ENCODE peak calls at places on chromosomes 1 and 21, in six cellular contexts. F is coronary artery, V is caudate nucleus, P is HEK293T, D is fibroblast of lung, J is cardiac fibroblast. Z is an unnamed sample.

GRCh38 chr1:41378999-41379740 is 17.9 kb downstream of the FOXO6 start:
- DNase-seq in F (no peak), J (no peak), D (no peak), P (no peak), V (no peak), Z (no peak)

GRCh38 chr1:66947267-66947666 is 22.5 kb downstream of the MIER1 start:
- DNase-seq in V (no peak), J (peak; percentile 20), F (no peak), D (no peak), P (no peak), Z (peak; percentile 34)

GRCh38 chr1:41805771-41806471 is 112.8 kb downstream of the HIVEP3 start:
- DNase-seq in D (no peak), F (no peak), J (no peak), P (no peak), V (no peak), Z (no peak)

GRCh38 chr1:150987928-150988327 is 5.8 kb downstream of the ANXA9 start:
- DNase-seq in P (no peak), V (no peak), F (no peak), D (no peak), J (no peak), Z (no peak)

GRCh38 chr1:84687703-84688460 is 2.4 kb downstream of the SSX2IP start:
- DNase-seq in D (peak; percentile 73), V (no peak), F (no peak), J (peak; percentile 17), P (no peak), Z (peak; percentile 39)

GRCh38 chr1:156727914-156728598 is at the start of gene METTL25B:
- DNase-seq in D (peak; percentile 77), V (peak; percentile 61), J (peak; percentile 83), F (peak; percentile 92), P (peak; percentile 85), Z (peak; percentile 75)

GRCh38 chr1:32330558-32331127 is 5.4 kb downstream of the MARCKSL1 start:
- DNase-seq in P (no peak), D (no peak), F (no peak), J (no peak), V (no peak), Z (no peak)

GRCh38 chr1:11671544-11672286 is 7.7 kb downstream of the FBXO6 start:
- DNase-seq in P (no peak), F (no peak), V (no peak), J (no peak), D (no peak), Z (no peak)

GRCh38 chr21:36165356-36165755 is 8.7 kb downstream of the DOP1B start:
- DNase-seq in V (no peak), D (no peak), P (no peak), F (no peak), J (no peak), Z (no peak)

GRCh38 chr1:41021526-41022308 is at the start of gene SLFNL1:
- DNase-seq in F (no peak), J (peak; percentile 48), D (no peak), V (no peak), P (no peak), Z (peak; percentile 75)

GRCh38 chr1:8040586-8040985 is 14.5 kb upstream of the ERRFI1 start:
- DNase-seq in V (no peak), F (peak; percentile 89), P (no peak), J (peak; percentile 99), D (peak; percentile 99), Z (peak; percentile 98)

GRCh38 chr1:26531651-26532131 is 2.1 kb downstream of the RPS6KA1 start:
- DNase-seq in F (no peak), P (no peak), V (no peak), D (no peak), J (no peak), Z (no peak)

GRCh38 chr1:83055391-83056170 is 943.4 kb downstream of the TTLL7 start:
- DNase-seq in D (no peak), J (no peak), F (no peak), V (no peak), P (no peak), Z (no peak)

GRCh38 chr1:158121604-158122254 is 59.0 kb upstream of the CD1D start:
- DNase-seq in J (peak; percentile 59), V (no peak), P (peak; percentile 64), D (peak; percentile 36), F (no peak), Z (peak; percentile 32)

GRCh38 chr1:24236170-24237045 is 49.3 kb upstream of the IFNLR1 start:
- DNase-seq in P (no peak), J (peak; percentile 69), V (no peak), F (no peak), D (peak; percentile 78), Z (peak; percentile 61)

GRCh38 chr1:240122639-240123604 is 31.2 kb downstream of the FMN2 start:
- DNase-seq in D (peak; percentile 55), V (no peak), P (peak; percentile 25), J (no peak), F (no peak), Z (no peak)

GRCh38 chr1:203290261-203291089 is 14.8 kb upstream of the BTG2 start:
- DNase-seq in P (peak; percentile 87), F (peak; percentile 98), V (peak; percentile 85), J (peak; percentile 56), D (peak; percentile 82), Z (no peak)

GRCh38 chr1:225871374-225872074 is 10.7 kb downstream of the TMEM63A start:
- DNase-seq in V (no peak), D (peak; percentile 28), J (peak; percentile 30), F (no peak), P (no peak), Z (peak; percentile 23)

GRCh38 chr1:46039571-46040052 is 92.8 kb downstream of the PIK3R3 start:
- DNase-seq in P (no peak), V (no peak), J (peak; percentile 46), D (peak; percentile 62), F (no peak), Z (peak; percentile 16)

GRCh38 chr1:43872280-43872679 is 61.3 kb upstream of the ARTN start:
- DNase-seq in D (no peak), V (no peak), J (no peak), P (no peak), F (peak; percentile 26), Z (no peak)

GRCh38 chr1:31637915-31638673 is 6.6 kb downstream of the PEF1 start:
- DNase-seq in F (no peak), V (no peak), J (no peak), D (no peak), P (no peak), Z (no peak)

GRCh38 chr1:172699111-172699510 is 40.2 kb downstream of the FASLG start:
- DNase-seq in V (no peak), J (peak; percentile 73), P (no peak), D (peak; percentile 73), F (no peak), Z (no peak)

GRCh38 chr1:46719689-46720088 is 775 bp upstream of the EFCAB14 start:
- DNase-seq in J (no peak), V (no peak), F (no peak), P (peak; percentile 14), D (no peak), Z (no peak)

GRCh38 chr1:168101336-168101735 is 35.4 kb downstream of the GPR161 start:
- DNase-seq in J (no peak), F (peak; percentile 26), V (no peak), P (no peak), D (no peak), Z (no peak)

GRCh38 chr21:27528697-27529096 is 561.8 kb upstream of the ADAMTS5 start:
- DNase-seq in P (no peak), V (no peak), J (no peak), F (no peak), D (no peak), Z (no peak)

GRCh38 chr21:43864806-43865470 is at the start of gene AGPAT3:
- DNase-seq in V (no peak), F (no peak), P (peak; percentile 59), J (no peak), D (peak; percentile 10), Z (no peak)

GRCh38 chr1:105023719-105024118 is 1274.0 kb downstream of the AMY1C start:
- DNase-seq in F (no peak), P (no peak), D (no peak), V (no peak), J (no peak), Z (no peak)

GRCh38 chr1:72724951-72725863 is 442.9 kb upstream of the NEGR1 start:
- DNase-seq in J (no peak), P (no peak), V (no peak), F (no peak), D (no peak), Z (no peak)

GRCh38 chr1:109584766-109585165 is 34.6 kb downstream of the GNAT2 start:
- DNase-seq in D (no peak), V (no peak), P (no peak), J (no peak), F (no peak), Z (no peak)

GRCh38 chr1:100626397-100626796 is 88.5 kb downstream of the GPR88 start:
- DNase-seq in F (no peak), J (no peak), D (peak; percentile 39), V (no peak), P (no peak), Z (peak; percentile 19)

GRCh38 chr1:206482611-206483010 is 12.3 kb downstream of the IKBKE start:
- DNase-seq in J (no peak), F (no peak), V (no peak), P (no peak), D (no peak), Z (no peak)

GRCh38 chr21:20882462-20883415 is 115.5 kb upstream of the NCAM2 start:
- DNase-seq in D (peak; percentile 2), P (peak; percentile 26), F (no peak), J (peak; percentile 42), V (peak; percentile 11), Z (no peak)

GRCh38 chr1:18816808-18817207 is 42.7 kb downstream of the TAS1R2 start:
- DNase-seq in F (no peak), P (no peak), V (no peak), J (peak; percentile 8), D (peak; percentile 9), Z (no peak)

GRCh38 chr1:217095050-217095622 is 371.9 kb upstream of the ESRRG start:
- DNase-seq in J (no peak), D (no peak), P (no peak), V (no peak), F (no peak), Z (no peak)

GRCh38 chr21:14957836-14958235 is 107.0 kb downstream of the NRIP1 start:
- DNase-seq in V (no peak), F (no peak), J (no peak), P (no peak), D (no peak), Z (no peak)

GRCh38 chr1:63946866-63947491 is 173.2 kb downstream of the ROR1 start:
- DNase-seq in P (no peak), J (peak; percentile 40), F (peak; percentile 92), D (peak; percentile 53), V (no peak), Z (no peak)